ENCODE peak calls at places on chromosomes 11 and 22, in nine cellular contexts. M is HTR-8/SVneo; N is HEK293T; E is PC-9; A is T follicular helper cell; W is GM12865; C is WERI-Rb-1; H is cerebellar nuclear complex; F is stimulated activated naive CD8-positive, alpha-beta T cell treated with anti-CD3 and anti-CD28 coated beads, Interleukin-15, Interleukin-2, amounts not matched to agents 100 U/mL and 50 U/mL, for 24 hours. I is an unnamed sample.

GRCh38 chr11:2413735-2414579 is 13.4 kb downstream of the TSSC4 start:
- DNase-seq in H (no peak), C (no peak), N (no peak), W (no peak), A (no peak), E (no peak), F (no peak), M (no peak), I (no peak)

GRCh38 chr22:17717708-17718107 is 56.6 kb downstream of the BID start:
- DNase-seq in M (no peak), W (no peak), H (no peak), A (no peak), F (no peak), E (no peak), N (no peak), C (no peak), I (no peak)

GRCh38 chr11:31421840-31422239 is 52.2 kb downstream of the DNAJC24 start:
- DNase-seq in N (no peak), M (no peak), A (no peak), C (no peak), E (no peak), H (no peak), F (no peak), W (no peak), I (no peak)

GRCh38 chr11:75264356-75264755 is 23.8 kb downstream of the TPBGL start:
- DNase-seq in H (no peak), A (no peak), N (no peak), E (no peak), M (no peak), C (no peak), W (no peak), F (no peak), I (no peak)

GRCh38 chr11:24779791-24780190 is 282.9 kb downstream of the LUZP2 start:
- DNase-seq in F (no peak), W (no peak), A (no peak), N (no peak), E (no peak), M (no peak), C (no peak), H (no peak), I (no peak)

GRCh38 chr11:73246303-73246702 is 25.8 kb upstream of the P2RY6 start:
- DNase-seq in E (no peak), W (no peak), A (no peak), H (no peak), M (no peak), F (no peak), C (no peak), N (no peak), I (no peak)

GRCh38 chr11:36840378-36840777 is 242.3 kb upstream of the RAG2 start:
- DNase-seq in H (no peak), E (no peak), W (no peak), F (no peak), N (no peak), A (no peak), C (no peak), M (no peak), I (no peak)

GRCh38 chr22:39592104-39593060 is 21.8 kb downstream of the CACNA1I start:
- DNase-seq in F (no peak), C (peak), E (peak), W (no peak), A (no peak), H (no peak), N (no peak), M (peak), I (no peak)

GRCh38 chr22:46545041-46545796 is 7.8 kb upstream of the CELSR1 start:
- DNase-seq in H (no peak), F (no peak), W (peak), A (no peak), C (no peak), M (no peak), N (no peak), E (no peak), I (no peak)

GRCh38 chr11:122167100-122167499 is 51.1 kb upstream of the BLID start:
- DNase-seq in F (no peak), A (no peak), N (no peak), C (no peak), W (no peak), E (peak), M (no peak), H (no peak), I (no peak)

GRCh38 chr11:117621226-117621625 is 175.8 kb downstream of the DSCAML1 start:
- DNase-seq in N (no peak), H (no peak), E (no peak), C (no peak), F (peak), W (peak), A (no peak), M (no peak), I (no peak)

GRCh38 chr11:71429701-71430100 is 18.5 kb downstream of the DHCR7 start:
- DNase-seq in A (no peak), C (no peak), N (no peak), H (no peak), W (no peak), F (no peak), E (no peak), M (no peak), I (no peak)

GRCh38 chr11:42098075-42098474 is 638.6 kb upstream of the LRRC4C start:
- DNase-seq in N (no peak), W (no peak), H (no peak), A (no peak), E (no peak), M (no peak), C (no peak), F (no peak), I (no peak)

GRCh38 chr22:41229730-41230398 is 10.9 kb downstream of the CHADL start:
- DNase-seq in E (no peak), C (no peak), A (no peak), W (no peak), H (no peak), N (no peak), F (no peak), M (no peak), I (no peak)

GRCh38 chr11:111911563-111912401 is at the start of gene CRYAB:
- DNase-seq in F (no peak), A (no peak), W (no peak), H (peak), E (peak), N (no peak), C (no peak), M (peak), I (no peak)

GRCh38 chr11:130051077-130051476 is 18.6 kb upstream of the APLP2 start:
- DNase-seq in A (no peak), E (no peak), F (no peak), C (no peak), M (no peak), N (no peak), H (no peak), W (no peak), I (no peak)

GRCh38 chr11:46240861-46241260 is 36.6 kb upstream of the CREB3L1 start:
- DNase-seq in N (no peak), C (no peak), F (no peak), W (no peak), H (no peak), E (peak), A (no peak), M (no peak), I (no peak)

GRCh38 chr11:46120711-46121327 is 435 bp downstream of the PHF21A start:
- DNase-seq in W (peak), M (peak), N (peak), H (no peak), F (peak), A (peak), E (peak), C (peak), I (peak)